ENCODE peak calls at places on chromosomes 1 and 21, in five cellular contexts. One of them, this sample, is unnamed.

GRCh38 chr1:44485933-44486475 is 80.9 kb downstream of the RNF220 start:
- DNase-seq in MM.1S: no peak
- DNase-seq in thoracic aorta: no peak
- DNase-seq in uterus: no peak
- DNase-seq in dorsolateral prefrontal cortex: no peak
- DNase-seq in this sample: no peak

GRCh38 chr1:52629021-52629643 is 3.8 kb upstream of the SHISAL2A start:
- DNase-seq in thoracic aorta: no peak
- DNase-seq in uterus: no peak
- DNase-seq in MM.1S: no peak
- DNase-seq in dorsolateral prefrontal cortex: peak
- DNase-seq in this sample: no peak

GRCh38 chr21:45482899-45483821 is 59.1 kb downstream of the SLC19A1 start:
- DNase-seq in uterus: no peak
- DNase-seq in MM.1S: no peak
- DNase-seq in dorsolateral prefrontal cortex: no peak
- DNase-seq in thoracic aorta: no peak
- DNase-seq in this sample: no peak

GRCh38 chr1:82542766-82543165 is 742.0 kb downstream of the ADGRL2 start:
- DNase-seq in MM.1S: no peak
- DNase-seq in dorsolateral prefrontal cortex: no peak
- DNase-seq in thoracic aorta: no peak
- DNase-seq in uterus: no peak
- DNase-seq in this sample: no peak

GRCh38 chr1:25700124-25700523 is 83.5 kb downstream of the MAN1C1 start:
- DNase-seq in thoracic aorta: no peak
- DNase-seq in MM.1S: no peak
- DNase-seq in dorsolateral prefrontal cortex: no peak
- DNase-seq in uterus: peak
- DNase-seq in this sample: no peak

GRCh38 chr1:211478801-211479619 is 13.0 kb downstream of the RD3 start:
- DNase-seq in thoracic aorta: no peak
- DNase-seq in MM.1S: no peak
- DNase-seq in dorsolateral prefrontal cortex: no peak
- DNase-seq in uterus: no peak
- DNase-seq in this sample: no peak

GRCh38 chr21:14120091-14120734 is 90.5 kb downstream of the LIPI start:
- DNase-seq in dorsolateral prefrontal cortex: no peak
- DNase-seq in MM.1S: peak
- DNase-seq in uterus: no peak
- DNase-seq in thoracic aorta: no peak
- DNase-seq in this sample: peak

GRCh38 chr1:117928881-117929339 is 511 bp downstream of the GDAP2 start:
- DNase-seq in uterus: peak
- DNase-seq in thoracic aorta: peak
- DNase-seq in dorsolateral prefrontal cortex: peak
- DNase-seq in MM.1S: peak
- DNase-seq in this sample: peak

GRCh38 chr1:225539069-225539468 is 111.2 kb upstream of the LBR start:
- DNase-seq in dorsolateral prefrontal cortex: no peak
- DNase-seq in thoracic aorta: no peak
- DNase-seq in MM.1S: no peak
- DNase-seq in uterus: no peak
- DNase-seq in this sample: peak

GRCh38 chr1:185108324-185108723 is 48.4 kb downstream of the TRMT1L start:
- DNase-seq in dorsolateral prefrontal cortex: no peak
- DNase-seq in MM.1S: no peak
- DNase-seq in thoracic aorta: no peak
- DNase-seq in uterus: no peak
- DNase-seq in this sample: no peak

GRCh38 chr1:185342672-185343259 is 25.7 kb upstream of the IVNS1ABP start:
- DNase-seq in dorsolateral prefrontal cortex: no peak
- DNase-seq in thoracic aorta: no peak
- DNase-seq in MM.1S: no peak
- DNase-seq in uterus: no peak
- DNase-seq in this sample: no peak

GRCh38 chr1:154749078-154749760 is 120.9 kb downstream of the KCNN3 start:
- DNase-seq in uterus: no peak
- DNase-seq in MM.1S: peak
- DNase-seq in dorsolateral prefrontal cortex: no peak
- DNase-seq in thoracic aorta: no peak
- DNase-seq in this sample: no peak

GRCh38 chr1:184900507-184900906 is 73.8 kb downstream of the NIBAN1 start:
- DNase-seq in uterus: no peak
- DNase-seq in MM.1S: no peak
- DNase-seq in thoracic aorta: no peak
- DNase-seq in dorsolateral prefrontal cortex: no peak
- DNase-seq in this sample: no peak

GRCh38 chr1:114388432-114389003 is 122.5 kb downstream of the TRIM33 start:
- DNase-seq in thoracic aorta: no peak
- DNase-seq in uterus: no peak
- DNase-seq in MM.1S: no peak
- DNase-seq in dorsolateral prefrontal cortex: no peak
- DNase-seq in this sample: no peak

GRCh38 chr1:216034506-216034905 is 388.7 kb downstream of the USH2A start:
- DNase-seq in thoracic aorta: no peak
- DNase-seq in uterus: no peak
- DNase-seq in MM.1S: no peak
- DNase-seq in dorsolateral prefrontal cortex: no peak
- DNase-seq in this sample: peak

GRCh38 chr1:117453958-117454357 is 86.7 kb downstream of the MAN1A2 start:
- DNase-seq in uterus: no peak
- DNase-seq in dorsolateral prefrontal cortex: no peak
- DNase-seq in thoracic aorta: no peak
- DNase-seq in MM.1S: no peak
- DNase-seq in this sample: no peak

GRCh38 chr1:191022856-191023255 is 545.2 kb upstream of the BRINP3 start:
- DNase-seq in thoracic aorta: no peak
- DNase-seq in uterus: no peak
- DNase-seq in dorsolateral prefrontal cortex: no peak
- DNase-seq in MM.1S: no peak
- DNase-seq in this sample: peak

GRCh38 chr1:223731076-223731770 is 18.9 kb downstream of the CAPN2 start:
- DNase-seq in thoracic aorta: peak
- DNase-seq in uterus: peak
- DNase-seq in dorsolateral prefrontal cortex: peak
- DNase-seq in MM.1S: no peak
- DNase-seq in this sample: no peak

GRCh38 chr1:50929376-50929958 is 30.6 kb downstream of the FAF1 start:
- DNase-seq in uterus: no peak
- DNase-seq in thoracic aorta: no peak
- DNase-seq in MM.1S: peak
- DNase-seq in dorsolateral prefrontal cortex: no peak
- DNase-seq in this sample: peak

GRCh38 chr1:15189692-15190321 is 36.3 kb downstream of the TMEM51 start:
- DNase-seq in thoracic aorta: no peak
- DNase-seq in dorsolateral prefrontal cortex: no peak
- DNase-seq in MM.1S: no peak
- DNase-seq in uterus: no peak
- DNase-seq in this sample: no peak

GRCh38 chr1:25854554-25854953 is 4.7 kb downstream of the AUNIP start:
- DNase-seq in MM.1S: no peak
- DNase-seq in thoracic aorta: no peak
- DNase-seq in uterus: no peak
- DNase-seq in dorsolateral prefrontal cortex: no peak
- DNase-seq in this sample: no peak

GRCh38 chr1:75614455-75615379 is 3.8 kb upstream of the SLC44A5 start:
- DNase-seq in uterus: no peak
- DNase-seq in thoracic aorta: no peak
- DNase-seq in dorsolateral prefrontal cortex: peak
- DNase-seq in MM.1S: peak
- DNase-seq in this sample: no peak

GRCh38 chr1:9892563-9893528 is 17.2 kb downstream of the CTNNBIP1 start:
- DNase-seq in dorsolateral prefrontal cortex: no peak
- DNase-seq in MM.1S: no peak
- DNase-seq in uterus: no peak
- DNase-seq in thoracic aorta: no peak
- DNase-seq in this sample: peak

GRCh38 chr1:87927391-87928073 is 598.9 kb downstream of the LMO4 start:
- DNase-seq in uterus: no peak
- DNase-seq in dorsolateral prefrontal cortex: no peak
- DNase-seq in MM.1S: no peak
- DNase-seq in thoracic aorta: no peak
- DNase-seq in this sample: no peak

GRCh38 chr21:39979321-39979720 is 112.1 kb downstream of the PCP4 start:
- DNase-seq in thoracic aorta: no peak
- DNase-seq in dorsolateral prefrontal cortex: no peak
- DNase-seq in uterus: no peak
- DNase-seq in MM.1S: no peak
- DNase-seq in this sample: no peak

GRCh38 chr1:31771891-31772668 is 7.9 kb upstream of the ADGRB2 start:
- DNase-seq in MM.1S: no peak
- DNase-seq in dorsolateral prefrontal cortex: no peak
- DNase-seq in thoracic aorta: no peak
- DNase-seq in uterus: no peak
- DNase-seq in this sample: peak
- TF ChIP-seq CTCF in MM.1S: no peak
- TF ChIP-seq CTCF in dorsolateral prefrontal cortex: no peak
- TF ChIP-seq CTCF in thoracic aorta: no peak
- TF ChIP-seq CTCF in uterus: no peak
- TF ChIP-seq CTCF in this sample: no peak

GRCh38 chr1:8201331-8201861 is 116.5 kb upstream of the SLC45A1 start:
- DNase-seq in thoracic aorta: no peak
- DNase-seq in MM.1S: no peak
- DNase-seq in dorsolateral prefrontal cortex: no peak
- DNase-seq in uterus: no peak
- DNase-seq in this sample: no peak
- H3K27ac ChIP-seq in thoracic aorta: peak
- H3K27ac ChIP-seq in MM.1S: no peak
- H3K27ac ChIP-seq in dorsolateral prefrontal cortex: peak
- H3K27ac ChIP-seq in uterus: peak
- H3K27ac ChIP-seq in this sample: peak

DNA sequence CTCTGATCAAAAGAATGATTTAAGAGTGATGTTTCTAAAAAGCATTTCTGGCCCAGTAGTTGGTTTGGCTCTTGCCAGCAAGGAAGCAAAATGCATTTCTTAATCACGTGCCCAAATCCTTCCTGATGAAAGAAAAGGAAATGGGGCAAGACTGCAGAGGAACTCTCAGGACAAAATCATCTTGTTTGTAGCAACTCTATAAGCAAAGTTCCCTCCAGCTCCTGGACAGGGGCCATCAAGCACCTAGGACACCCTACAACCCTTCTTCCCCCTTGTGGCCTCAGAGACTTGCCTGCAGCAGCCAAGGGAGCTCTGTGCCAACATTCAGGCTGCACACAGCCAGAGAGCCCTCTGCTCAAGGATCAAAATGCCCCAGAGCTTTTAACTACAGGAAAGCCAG is 105.1 kb downstream of the KIAA0319L start:
- DNase-seq in uterus: no peak
- DNase-seq in dorsolateral prefrontal cortex: peak
- DNase-seq in MM.1S: no peak
- DNase-seq in thoracic aorta: no peak
- DNase-seq in this sample: peak
- TF ChIP-seq CTCF in uterus: no peak
- TF ChIP-seq CTCF in dorsolateral prefrontal cortex: no peak
- TF ChIP-seq CTCF in MM.1S: no peak
- TF ChIP-seq CTCF in thoracic aorta: no peak
- TF ChIP-seq CTCF in this sample: peak

DNA sequence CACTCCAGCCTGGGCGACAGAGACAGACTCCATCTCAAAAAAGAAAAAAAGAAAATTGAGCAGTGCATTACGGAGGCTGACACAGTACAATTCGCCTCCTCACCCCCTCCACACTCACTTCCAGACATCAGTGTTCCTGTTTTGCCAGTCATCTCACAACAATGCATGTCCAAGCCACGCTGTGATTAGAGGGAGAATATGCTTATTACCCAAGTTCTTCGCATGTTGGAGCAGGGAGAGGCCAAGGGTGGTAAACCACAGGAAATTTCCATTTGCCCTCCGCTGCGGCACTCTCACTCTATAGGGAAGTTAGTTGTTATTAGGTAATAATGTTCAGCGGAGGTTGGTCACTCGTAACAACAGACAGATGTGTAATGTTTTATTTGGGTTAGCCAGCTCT is 32.9 kb downstream of the KCNJ15 start:
- DNase-seq in MM.1S: no peak
- DNase-seq in thoracic aorta: no peak
- DNase-seq in dorsolateral prefrontal cortex: no peak
- DNase-seq in uterus: no peak
- DNase-seq in this sample: peak
- H3K27ac ChIP-seq in MM.1S: no peak
- H3K27ac ChIP-seq in thoracic aorta: no peak
- H3K27ac ChIP-seq in dorsolateral prefrontal cortex: no peak
- H3K27ac ChIP-seq in uterus: no peak
- H3K27ac ChIP-seq in this sample: peak

GRCh38 chr21:43619856-43620255 is 39.4 kb downstream of the HSF2BP start:
- DNase-seq in uterus: no peak
- DNase-seq in thoracic aorta: no peak
- DNase-seq in MM.1S: no peak
- DNase-seq in dorsolateral prefrontal cortex: no peak
- DNase-seq in this sample: no peak
- TF ChIP-seq CTCF in uterus: no peak
- TF ChIP-seq CTCF in thoracic aorta: no peak
- TF ChIP-seq CTCF in MM.1S: peak
- TF ChIP-seq CTCF in dorsolateral prefrontal cortex: no peak
- TF ChIP-seq CTCF in this sample: no peak

DNA sequence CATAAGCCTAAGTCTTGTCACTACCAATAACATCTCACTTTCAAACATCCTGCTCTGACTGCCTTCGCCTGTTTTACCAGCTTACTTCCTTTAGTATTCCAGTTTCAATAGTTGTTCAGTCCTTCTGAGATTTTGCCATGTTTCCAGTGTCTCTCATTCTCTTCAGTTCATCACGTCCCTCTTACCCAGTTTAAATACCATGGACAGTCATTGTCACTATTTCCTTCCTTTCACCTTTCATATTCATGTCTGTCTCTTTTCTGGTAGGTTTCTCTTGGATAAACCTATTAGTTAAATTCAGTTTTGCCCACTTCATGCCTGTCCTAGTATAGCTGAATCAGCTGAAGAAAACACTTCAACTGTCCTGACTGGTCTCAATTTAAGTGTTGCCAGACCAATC is 5.9 kb downstream of the ATF6 start:
- DNase-seq in thoracic aorta: no peak
- DNase-seq in MM.1S: no peak
- DNase-seq in dorsolateral prefrontal cortex: no peak
- DNase-seq in uterus: no peak
- DNase-seq in this sample: no peak
- H3K27ac ChIP-seq in thoracic aorta: no peak
- H3K27ac ChIP-seq in MM.1S: peak
- H3K27ac ChIP-seq in dorsolateral prefrontal cortex: no peak
- H3K27ac ChIP-seq in uterus: no peak
- H3K27ac ChIP-seq in this sample: no peak

GRCh38 chr1:167439301-167439988 is 78.9 kb downstream of the CD247 start:
- DNase-seq in thoracic aorta: no peak
- DNase-seq in uterus: peak
- DNase-seq in dorsolateral prefrontal cortex: peak
- DNase-seq in MM.1S: peak
- DNase-seq in this sample: peak
- TF ChIP-seq CTCF in thoracic aorta: no peak
- TF ChIP-seq CTCF in uterus: no peak
- TF ChIP-seq CTCF in dorsolateral prefrontal cortex: peak
- TF ChIP-seq CTCF in MM.1S: peak
- TF ChIP-seq CTCF in this sample: peak

DNA sequence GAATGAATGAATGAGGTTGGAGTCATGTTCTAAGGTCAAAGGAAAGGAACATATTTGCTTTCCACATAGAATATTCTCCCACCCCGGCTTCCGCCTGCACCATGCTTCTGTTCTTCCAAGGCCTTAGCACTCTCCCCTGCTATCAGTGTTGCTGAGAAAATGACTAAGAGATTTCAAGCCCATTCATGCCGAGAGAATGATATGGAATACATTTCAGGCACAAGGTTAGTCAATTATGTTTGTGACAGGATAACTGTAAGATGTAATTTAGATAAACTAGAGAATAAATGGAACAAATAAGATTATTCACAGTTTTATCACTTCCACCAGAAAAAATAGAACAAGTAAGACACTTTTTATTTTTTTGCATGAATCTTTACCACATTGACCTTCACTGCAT is 122.6 kb downstream of the PLD5 start:
- DNase-seq in thoracic aorta: no peak
- DNase-seq in uterus: no peak
- DNase-seq in dorsolateral prefrontal cortex: no peak
- DNase-seq in MM.1S: no peak
- DNase-seq in this sample: no peak
- H3K27ac ChIP-seq in thoracic aorta: no peak
- H3K27ac ChIP-seq in uterus: no peak
- H3K27ac ChIP-seq in dorsolateral prefrontal cortex: no peak
- H3K27ac ChIP-seq in MM.1S: no peak
- H3K27ac ChIP-seq in this sample: no peak

This sample was measured in RWPE1.